ENCODE peak calls at places on chromosomes 3 and 15, in eight cellular contexts. One of them, this sample, is unnamed. For H3K27me3, the result is how much of the 10 kb centered on the place peaks cover.

GRCh38 chr3:10551821-10552630 is 46.6 kb upstream of the ATP2B2 start:
- DNase-seq in MM.1S: no peak
- DNase-seq in dorsolateral prefrontal cortex: peak
- DNase-seq in AG04450: no peak
- DNase-seq in CD8-positive, alpha-beta memory T cell: peak
- DNase-seq in brain microvascular endothelial cell: peak
- DNase-seq in uterus: peak
- DNase-seq in heart left ventricle: no peak
- DNase-seq in this sample: no peak

GRCh38 chr3:186254676-186255665 is 107.1 kb downstream of the DGKG start:
- DNase-seq in AG04450: no peak
- DNase-seq in CD8-positive, alpha-beta memory T cell: no peak
- DNase-seq in MM.1S: no peak
- DNase-seq in heart left ventricle: peak
- DNase-seq in brain microvascular endothelial cell: no peak
- DNase-seq in uterus: no peak
- DNase-seq in dorsolateral prefrontal cortex: no peak
- DNase-seq in this sample: no peak

GRCh38 chr3:113745273-113746068 is 578 bp downstream of the NAA50 start:
- DNase-seq in CD8-positive, alpha-beta memory T cell: peak
- DNase-seq in MM.1S: peak
- DNase-seq in brain microvascular endothelial cell: peak
- DNase-seq in heart left ventricle: peak
- DNase-seq in dorsolateral prefrontal cortex: peak
- DNase-seq in AG04450: peak
- DNase-seq in uterus: peak
- DNase-seq in this sample: peak

GRCh38 chr3:10310578-10310977 is 10.3 kb downstream of the SEC13 start:
- DNase-seq in uterus: no peak
- DNase-seq in brain microvascular endothelial cell: no peak
- DNase-seq in CD8-positive, alpha-beta memory T cell: no peak
- DNase-seq in heart left ventricle: no peak
- DNase-seq in AG04450: peak
- DNase-seq in MM.1S: no peak
- DNase-seq in dorsolateral prefrontal cortex: no peak
- DNase-seq in this sample: no peak

GRCh38 chr3:126517291-126517951 is at the start of gene UROC1:
- DNase-seq in uterus: no peak
- DNase-seq in AG04450: no peak
- DNase-seq in heart left ventricle: peak
- DNase-seq in dorsolateral prefrontal cortex: peak
- DNase-seq in MM.1S: no peak
- DNase-seq in CD8-positive, alpha-beta memory T cell: no peak
- DNase-seq in brain microvascular endothelial cell: no peak
- DNase-seq in this sample: no peak

GRCh38 chr3:134516905-134517304 is 31.0 kb downstream of the CEP63 start:
- DNase-seq in dorsolateral prefrontal cortex: no peak
- DNase-seq in brain microvascular endothelial cell: no peak
- DNase-seq in CD8-positive, alpha-beta memory T cell: no peak
- DNase-seq in MM.1S: no peak
- DNase-seq in AG04450: no peak
- DNase-seq in heart left ventricle: no peak
- DNase-seq in uterus: no peak
- DNase-seq in this sample: no peak

GRCh38 chr15:89356634-89357298 is 22.1 kb upstream of the POLG start:
- DNase-seq in dorsolateral prefrontal cortex: peak
- DNase-seq in MM.1S: peak
- DNase-seq in brain microvascular endothelial cell: no peak
- DNase-seq in heart left ventricle: no peak
- DNase-seq in CD8-positive, alpha-beta memory T cell: no peak
- DNase-seq in uterus: no peak
- DNase-seq in AG04450: no peak
- DNase-seq in this sample: no peak

GRCh38 chr15:87724330-87724729 is 532.2 kb downstream of the NTRK3 start:
- DNase-seq in dorsolateral prefrontal cortex: no peak
- DNase-seq in AG04450: no peak
- DNase-seq in heart left ventricle: no peak
- DNase-seq in CD8-positive, alpha-beta memory T cell: no peak
- DNase-seq in brain microvascular endothelial cell: no peak
- DNase-seq in uterus: no peak
- DNase-seq in MM.1S: no peak
- DNase-seq in this sample: no peak

GRCh38 chr3:135895734-135896121 is 69.8 kb upstream of the PPP2R3A start:
- DNase-seq in uterus: no peak
- DNase-seq in AG04450: no peak
- DNase-seq in brain microvascular endothelial cell: no peak
- DNase-seq in MM.1S: no peak
- DNase-seq in CD8-positive, alpha-beta memory T cell: no peak
- DNase-seq in dorsolateral prefrontal cortex: no peak
- DNase-seq in heart left ventricle: no peak
- DNase-seq in this sample: no peak

GRCh38 chr15:55768670-55769185 is 25.8 kb upstream of the PRTG start:
- DNase-seq in brain microvascular endothelial cell: no peak
- DNase-seq in MM.1S: no peak
- DNase-seq in heart left ventricle: no peak
- DNase-seq in AG04450: no peak
- DNase-seq in uterus: no peak
- DNase-seq in CD8-positive, alpha-beta memory T cell: no peak
- DNase-seq in dorsolateral prefrontal cortex: no peak
- DNase-seq in this sample: no peak

GRCh38 chr3:132343018-132343612 is 25.9 kb downstream of the ACP3 start:
- DNase-seq in CD8-positive, alpha-beta memory T cell: no peak
- DNase-seq in dorsolateral prefrontal cortex: no peak
- DNase-seq in MM.1S: peak
- DNase-seq in heart left ventricle: no peak
- DNase-seq in AG04450: peak
- DNase-seq in uterus: peak
- DNase-seq in brain microvascular endothelial cell: peak
- DNase-seq in this sample: peak

GRCh38 chr15:52150878-52151277 is 38.3 kb upstream of the BCL2L10 start:
- DNase-seq in MM.1S: no peak
- DNase-seq in dorsolateral prefrontal cortex: no peak
- DNase-seq in brain microvascular endothelial cell: no peak
- DNase-seq in AG04450: no peak
- DNase-seq in heart left ventricle: no peak
- DNase-seq in CD8-positive, alpha-beta memory T cell: no peak
- DNase-seq in uterus: no peak
- DNase-seq in this sample: no peak

GRCh38 chr3:35944915-35945710 is 305.8 kb downstream of the ARPP21 start:
- DNase-seq in brain microvascular endothelial cell: peak
- DNase-seq in AG04450: no peak
- DNase-seq in uterus: no peak
- DNase-seq in MM.1S: no peak
- DNase-seq in heart left ventricle: no peak
- DNase-seq in dorsolateral prefrontal cortex: no peak
- DNase-seq in CD8-positive, alpha-beta memory T cell: no peak
- DNase-seq in this sample: no peak

GRCh38 chr15:63933522-63933921 is 99.8 kb upstream of the HERC1 start:
- DNase-seq in MM.1S: no peak
- DNase-seq in uterus: no peak
- DNase-seq in CD8-positive, alpha-beta memory T cell: no peak
- DNase-seq in AG04450: no peak
- DNase-seq in dorsolateral prefrontal cortex: no peak
- DNase-seq in heart left ventricle: no peak
- DNase-seq in brain microvascular endothelial cell: peak
- DNase-seq in this sample: no peak

GRCh38 chr3:13268120-13268519 is 152.0 kb downstream of the NUP210 start:
- DNase-seq in CD8-positive, alpha-beta memory T cell: no peak
- DNase-seq in brain microvascular endothelial cell: no peak
- DNase-seq in MM.1S: no peak
- DNase-seq in heart left ventricle: no peak
- DNase-seq in dorsolateral prefrontal cortex: no peak
- DNase-seq in uterus: no peak
- DNase-seq in AG04450: no peak
- DNase-seq in this sample: no peak

GRCh38 chr3:185552358-185552877 is at the start of gene LIPH:
- DNase-seq in AG04450: no peak
- DNase-seq in brain microvascular endothelial cell: peak
- DNase-seq in dorsolateral prefrontal cortex: no peak
- DNase-seq in CD8-positive, alpha-beta memory T cell: no peak
- DNase-seq in heart left ventricle: no peak
- DNase-seq in uterus: no peak
- DNase-seq in MM.1S: no peak
- DNase-seq in this sample: no peak

GRCh38 chr15:85545185-85545584 is 164.8 kb downstream of the AKAP13 start:
- DNase-seq in heart left ventricle: no peak
- DNase-seq in uterus: no peak
- DNase-seq in MM.1S: no peak
- DNase-seq in AG04450: no peak
- DNase-seq in dorsolateral prefrontal cortex: no peak
- DNase-seq in CD8-positive, alpha-beta memory T cell: no peak
- DNase-seq in brain microvascular endothelial cell: no peak
- DNase-seq in this sample: no peak

GRCh38 chr3:79040701-79041100 is 727.1 kb downstream of the ROBO1 start:
- DNase-seq in uterus: no peak
- DNase-seq in AG04450: peak
- DNase-seq in MM.1S: no peak
- DNase-seq in dorsolateral prefrontal cortex: no peak
- DNase-seq in heart left ventricle: no peak
- DNase-seq in brain microvascular endothelial cell: peak
- DNase-seq in CD8-positive, alpha-beta memory T cell: no peak
- DNase-seq in this sample: no peak

GRCh38 chr3:157065201-157065600 is 94.7 kb downstream of the CCNL1 start:
- DNase-seq in CD8-positive, alpha-beta memory T cell: no peak
- DNase-seq in brain microvascular endothelial cell: no peak
- DNase-seq in uterus: no peak
- DNase-seq in AG04450: no peak
- DNase-seq in dorsolateral prefrontal cortex: no peak
- DNase-seq in heart left ventricle: no peak
- DNase-seq in MM.1S: no peak
- DNase-seq in this sample: no peak

GRCh38 chr3:62724503-62724902 is 150.7 kb downstream of the CADPS start:
- DNase-seq in uterus: no peak
- DNase-seq in MM.1S: no peak
- DNase-seq in AG04450: no peak
- DNase-seq in brain microvascular endothelial cell: no peak
- DNase-seq in dorsolateral prefrontal cortex: no peak
- DNase-seq in heart left ventricle: no peak
- DNase-seq in CD8-positive, alpha-beta memory T cell: no peak
- DNase-seq in this sample: no peak
- H3K27me3 ChIP-seq in uterus: under half
- H3K27me3 ChIP-seq in MM.1S: under half
- H3K27me3 ChIP-seq in AG04450: under half
- H3K27me3 ChIP-seq in brain microvascular endothelial cell: under half
- H3K27me3 ChIP-seq in dorsolateral prefrontal cortex: under half
- H3K27me3 ChIP-seq in heart left ventricle: under half
- H3K27me3 ChIP-seq in CD8-positive, alpha-beta memory T cell: under half
- H3K27me3 ChIP-seq in this sample: under half

GRCh38 chr3:40841131-40841530 is 316.4 kb downstream of the ZNF621 start:
- DNase-seq in brain microvascular endothelial cell: no peak
- DNase-seq in dorsolateral prefrontal cortex: no peak
- DNase-seq in MM.1S: no peak
- DNase-seq in AG04450: no peak
- DNase-seq in uterus: no peak
- DNase-seq in CD8-positive, alpha-beta memory T cell: no peak
- DNase-seq in heart left ventricle: no peak
- DNase-seq in this sample: no peak
- H3K4me3 ChIP-seq in brain microvascular endothelial cell: no peak
- H3K4me3 ChIP-seq in dorsolateral prefrontal cortex: no peak
- H3K4me3 ChIP-seq in MM.1S: no peak
- H3K4me3 ChIP-seq in AG04450: no peak
- H3K4me3 ChIP-seq in uterus: no peak
- H3K4me3 ChIP-seq in CD8-positive, alpha-beta memory T cell: no peak
- H3K4me3 ChIP-seq in heart left ventricle: no peak
- H3K4me3 ChIP-seq in this sample: no peak

GRCh38 chr15:40367038-40367672 is 9.1 kb downstream of the DISP2 start:
- DNase-seq in dorsolateral prefrontal cortex: peak
- DNase-seq in MM.1S: no peak
- DNase-seq in CD8-positive, alpha-beta memory T cell: no peak
- DNase-seq in uterus: no peak
- DNase-seq in heart left ventricle: peak
- DNase-seq in AG04450: no peak
- DNase-seq in brain microvascular endothelial cell: no peak
- DNase-seq in this sample: no peak

GRCh38 chr15:40365016-40365415 is 7.0 kb downstream of the DISP2 start:
- DNase-seq in heart left ventricle: no peak
- DNase-seq in brain microvascular endothelial cell: no peak
- DNase-seq in CD8-positive, alpha-beta memory T cell: no peak
- DNase-seq in MM.1S: no peak
- DNase-seq in uterus: no peak
- DNase-seq in AG04450: no peak
- DNase-seq in dorsolateral prefrontal cortex: no peak
- DNase-seq in this sample: no peak

GRCh38 chr15:40367673-40368611 is 9.9 kb downstream of the DISP2 start:
- DNase-seq in uterus: peak
- DNase-seq in MM.1S: peak
- DNase-seq in brain microvascular endothelial cell: peak
- DNase-seq in AG04450: peak
- DNase-seq in dorsolateral prefrontal cortex: peak
- DNase-seq in heart left ventricle: peak
- DNase-seq in CD8-positive, alpha-beta memory T cell: peak
- DNase-seq in this sample: peak

GRCh38 chr15:40365624-40366023 is 7.6 kb downstream of the DISP2 start:
- DNase-seq in CD8-positive, alpha-beta memory T cell: no peak
- DNase-seq in AG04450: no peak
- DNase-seq in heart left ventricle: no peak
- DNase-seq in brain microvascular endothelial cell: no peak
- DNase-seq in MM.1S: no peak
- DNase-seq in uterus: no peak
- DNase-seq in dorsolateral prefrontal cortex: no peak
- DNase-seq in this sample: no peak

GRCh38 chr15:40366204-40367037 is 8.4 kb downstream of the DISP2 start:
- DNase-seq in heart left ventricle: no peak
- DNase-seq in AG04450: no peak
- DNase-seq in MM.1S: no peak
- DNase-seq in dorsolateral prefrontal cortex: no peak
- DNase-seq in CD8-positive, alpha-beta memory T cell: no peak
- DNase-seq in brain microvascular endothelial cell: no peak
- DNase-seq in uterus: no peak
- DNase-seq in this sample: no peak
- H3K27me3 ChIP-seq in heart left ventricle: under half
- H3K27me3 ChIP-seq in AG04450: under half
- H3K27me3 ChIP-seq in MM.1S: under half
- H3K27me3 ChIP-seq in dorsolateral prefrontal cortex: under half
- H3K27me3 ChIP-seq in CD8-positive, alpha-beta memory T cell: under half
- H3K27me3 ChIP-seq in brain microvascular endothelial cell: under half
- H3K27me3 ChIP-seq in uterus: under half
- H3K27me3 ChIP-seq in this sample: under half

GRCh38 chr3:197874653-197875052 is 75.3 kb upstream of the RPL35A start:
- DNase-seq in uterus: no peak
- DNase-seq in heart left ventricle: no peak
- DNase-seq in AG04450: no peak
- DNase-seq in CD8-positive, alpha-beta memory T cell: no peak
- DNase-seq in dorsolateral prefrontal cortex: no peak
- DNase-seq in brain microvascular endothelial cell: no peak
- DNase-seq in MM.1S: no peak
- DNase-seq in this sample: no peak

GRCh38 chr3:197880361-197881339 is 69.3 kb upstream of the RPL35A start:
- DNase-seq in CD8-positive, alpha-beta memory T cell: no peak
- DNase-seq in AG04450: no peak
- DNase-seq in brain microvascular endothelial cell: no peak
- DNase-seq in dorsolateral prefrontal cortex: no peak
- DNase-seq in MM.1S: no peak
- DNase-seq in heart left ventricle: no peak
- DNase-seq in uterus: no peak
- DNase-seq in this sample: no peak

GRCh38 chr3:197881601-197882000 is 68.4 kb upstream of the RPL35A start:
- DNase-seq in AG04450: no peak
- DNase-seq in MM.1S: no peak
- DNase-seq in dorsolateral prefrontal cortex: no peak
- DNase-seq in CD8-positive, alpha-beta memory T cell: no peak
- DNase-seq in brain microvascular endothelial cell: no peak
- DNase-seq in heart left ventricle: no peak
- DNase-seq in uterus: no peak
- DNase-seq in this sample: no peak

GRCh38 chr3:197878427-197878826 is 71.6 kb upstream of the RPL35A start:
- DNase-seq in MM.1S: no peak
- DNase-seq in CD8-positive, alpha-beta memory T cell: no peak
- DNase-seq in AG04450: no peak
- DNase-seq in heart left ventricle: no peak
- DNase-seq in dorsolateral prefrontal cortex: no peak
- DNase-seq in brain microvascular endothelial cell: no peak
- DNase-seq in uterus: no peak
- DNase-seq in this sample: no peak

GRCh38 chr3:197877902-197878301 is 72.1 kb upstream of the RPL35A start:
- DNase-seq in heart left ventricle: no peak
- DNase-seq in AG04450: no peak
- DNase-seq in CD8-positive, alpha-beta memory T cell: no peak
- DNase-seq in uterus: no peak
- DNase-seq in dorsolateral prefrontal cortex: no peak
- DNase-seq in MM.1S: no peak
- DNase-seq in brain microvascular endothelial cell: no peak
- DNase-seq in this sample: no peak
- H3K4me3 ChIP-seq in heart left ventricle: no peak
- H3K4me3 ChIP-seq in AG04450: no peak
- H3K4me3 ChIP-seq in CD8-positive, alpha-beta memory T cell: no peak
- H3K4me3 ChIP-seq in uterus: no peak
- H3K4me3 ChIP-seq in dorsolateral prefrontal cortex: no peak
- H3K4me3 ChIP-seq in MM.1S: no peak
- H3K4me3 ChIP-seq in brain microvascular endothelial cell: no peak
- H3K4me3 ChIP-seq in this sample: no peak